ENCODE peak calls at places on chromosomes 6 and 20, in seven cellular contexts. Z is stomach, G is right lobe of liver, D is glutamatergic neuron, N is colonic mucosa, I is RWPE1, P is AG10803. V is an unnamed sample.
A peak's percentile ranks its signal among the peaks of the same experiment; 100 is the strongest.

GRCh38 chr6:56334937-56335336 is 87.6 kb upstream of the COL21A1 start:
- DNase-seq in Z (no peak), N (no peak), D (no peak), I (peak; percentile 23), P (peak; percentile 67), G (no peak), V (no peak)

GRCh38 chr20:17772005-17772343 is 72.2 kb downstream of the BANF2 start:
- DNase-seq in G (no peak), Z (no peak), N (no peak), I (no peak), D (no peak), P (no peak), V (no peak)

GRCh38 chr6:13653296-13653695 is 38.2 kb downstream of the NOL7 start:
- DNase-seq in P (no peak), Z (no peak), D (no peak), N (no peak), G (no peak), I (no peak), V (no peak)

GRCh38 chr20:21134883-21135493 is 9.1 kb downstream of the KIZ start:
- DNase-seq in Z (no peak), D (no peak), P (no peak), I (no peak), G (no peak), N (no peak), V (no peak)

GRCh38 chr20:44280387-44280786 is 30.6 kb downstream of the FITM2 start:
- DNase-seq in G (no peak), D (no peak), N (no peak), I (no peak), P (no peak), Z (no peak), V (no peak)

GRCh38 chr6:13268914-13269532 is 59.3 kb downstream of the TBC1D7 start:
- DNase-seq in I (peak; percentile 68), D (no peak), N (no peak), Z (no peak), G (no peak), P (peak; percentile 87), V (no peak)

GRCh38 chr20:45892049-45892816 is 1.1 kb downstream of the CTSA start:
- DNase-seq in I (peak; percentile 66), N (peak; percentile 57), G (no peak), D (no peak), Z (peak; percentile 28), P (peak; percentile 34), V (peak; percentile 58)

GRCh38 chr6:149169761-149170359 is 147.7 kb upstream of the TAB2 start:
- DNase-seq in P (no peak), G (no peak), D (no peak), I (no peak), Z (no peak), N (no peak), V (no peak)

GRCh38 chr20:44019638-44020335 is 105.1 kb downstream of the TOX2 start:
- DNase-seq in P (peak; percentile 13), G (no peak), I (no peak), Z (no peak), D (no peak), N (no peak), V (no peak)

GRCh38 chr6:156917213-156917612 is 140.0 kb downstream of the ARID1B start:
- DNase-seq in Z (no peak), D (no peak), N (no peak), P (no peak), G (no peak), I (no peak), V (no peak)

GRCh38 chr6:15441215-15441868 is 195.5 kb downstream of the JARID2 start:
- DNase-seq in D (peak; percentile 43), I (peak; percentile 84), P (peak; percentile 81), Z (no peak), N (peak; percentile 55), G (no peak), V (no peak)

GRCh38 chr6:153302133-153302532 is 171.1 kb upstream of the RGS17 start:
- DNase-seq in D (no peak), I (no peak), Z (no peak), N (no peak), G (no peak), P (no peak), V (no peak)

GRCh38 chr6:29631860-29632731 is 887 bp downstream of the GABBR1 start:
- DNase-seq in D (peak; percentile 78), N (peak; percentile 67), I (peak; percentile 45), Z (peak; percentile 54), P (peak; percentile 63), G (peak; percentile 64), V (peak; percentile 90)

GRCh38 chr6:40906759-40907158 is 132.3 kb downstream of the UNC5CL start:
- DNase-seq in P (peak; percentile 33), N (no peak), Z (no peak), I (peak; percentile 90), D (no peak), G (no peak), V (no peak)

GRCh38 chr20:57704245-57704644 is 5.6 kb downstream of the PMEPA1 start:
- DNase-seq in D (no peak), Z (no peak), G (no peak), P (no peak), N (no peak), I (no peak), V (no peak)

GRCh38 chr6:168016176-168016620 is 18.7 kb downstream of the KIF25 start:
- DNase-seq in D (no peak), N (no peak), I (no peak), P (no peak), G (no peak), Z (no peak), V (no peak)

GRCh38 chr6:42316390-42316970 is 98.8 kb upstream of the MRPS10 start:
- DNase-seq in D (no peak), I (no peak), Z (no peak), P (peak; percentile 62), G (no peak), N (peak; percentile 77), V (peak; percentile 2)

GRCh38 chr20:3645309-3646066 is 17.7 kb downstream of the GFRA4 start:
- DNase-seq in N (no peak), Z (no peak), P (no peak), G (no peak), I (no peak), D (no peak), V (no peak)

GRCh38 chr6:144264270-144265060 is 20.7 kb upstream of the UTRN start:
- DNase-seq in G (no peak), I (peak; percentile 90), D (no peak), N (no peak), Z (no peak), P (peak; percentile 92), V (no peak)

GRCh38 chr20:59939052-59939878 is 840 bp downstream of the PPP1R3D start:
- DNase-seq in G (peak; percentile 62), P (no peak), D (peak; percentile 42), Z (no peak), N (peak; percentile 25), I (peak; percentile 41), V (peak; percentile 78)

GRCh38 chr20:46202758-46203509 is 84.8 kb downstream of the CD40 start:
- DNase-seq in P (no peak), D (no peak), Z (no peak), I (no peak), N (peak; percentile 28), G (no peak), V (no peak)

GRCh38 chr6:32932132-32932868 is 8.5 kb downstream of the HLA-DMB start:
- DNase-seq in Z (no peak), N (no peak), I (no peak), P (peak; percentile 72), D (no peak), G (no peak), V (no peak)

GRCh38 chr6:71886184-71887005 is at the start of gene RIMS1:
- DNase-seq in N (no peak), D (peak; percentile 87), G (peak; percentile 47), Z (no peak), I (no peak), P (peak; percentile 33), V (peak; percentile 61)

DNA sequence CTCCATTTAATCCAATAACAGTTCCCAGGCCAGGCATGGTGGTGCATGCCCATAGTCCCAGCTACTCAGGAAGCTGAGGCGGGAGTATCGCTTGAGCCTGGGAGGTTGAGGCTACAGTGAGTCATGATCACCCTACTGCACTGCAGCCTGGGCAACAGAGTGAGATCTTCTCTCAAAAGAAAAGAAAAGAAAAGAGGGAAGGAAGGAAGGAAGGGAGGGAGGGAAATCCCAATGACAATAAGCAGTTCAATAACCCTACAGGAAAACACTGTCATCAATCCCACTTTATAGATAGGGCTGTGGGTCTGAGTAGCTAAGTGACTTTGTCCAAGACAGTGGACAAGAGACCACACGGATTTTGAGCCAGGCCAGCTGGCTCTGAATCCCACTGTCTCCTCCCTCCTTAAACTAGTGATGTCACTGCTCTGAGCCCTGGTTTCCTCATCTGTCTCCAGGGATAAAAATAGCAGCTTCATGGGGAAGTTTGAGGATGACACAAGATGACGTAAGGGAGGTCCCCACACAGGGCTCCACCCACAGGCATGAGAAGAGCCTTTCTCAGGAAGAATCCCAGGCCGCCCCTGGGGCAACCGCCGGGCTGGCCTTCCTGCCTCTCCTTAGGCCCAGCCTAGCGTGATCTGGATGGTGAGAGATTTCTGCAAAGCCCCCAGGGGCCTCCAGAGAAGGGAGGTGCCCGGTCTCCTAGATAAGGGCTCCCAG is 7.2 kb upstream of the TRIB3 start:
- DNase-seq in D (peak; percentile 46), G (no peak), I (peak; percentile 71), Z (no peak), P (peak; percentile 72), N (no peak), V (peak; percentile 76)
- TF ChIP-seq CTCF in D (no peak), G (no peak), I (no peak), Z (no peak), P (no peak), N (no peak), V (no peak)

GRCh38 chr20:11585752-11586352 is 331.8 kb upstream of the BTBD3 start:
- DNase-seq in I (peak; percentile 9), Z (no peak), P (peak; percentile 2), N (no peak), D (no peak), G (no peak), V (no peak)
- TF ChIP-seq CTCF in I (peak; percentile 42), Z (no peak), P (peak; percentile 45), N (no peak), D (peak; percentile 67), G (peak; percentile 39), V (peak; percentile 25)

GRCh38 chr6:46129634-46130505 is at the start of gene ENPP4:
- DNase-seq in N (peak; percentile 89), I (peak; percentile 100), D (peak; percentile 83), G (peak; percentile 94), Z (peak; percentile 91), P (peak; percentile 53), V (peak; percentile 96)
- TF ChIP-seq CTCF in N (no peak), I (no peak), D (no peak), G (no peak), Z (no peak), P (no peak), V (no peak)

DNA sequence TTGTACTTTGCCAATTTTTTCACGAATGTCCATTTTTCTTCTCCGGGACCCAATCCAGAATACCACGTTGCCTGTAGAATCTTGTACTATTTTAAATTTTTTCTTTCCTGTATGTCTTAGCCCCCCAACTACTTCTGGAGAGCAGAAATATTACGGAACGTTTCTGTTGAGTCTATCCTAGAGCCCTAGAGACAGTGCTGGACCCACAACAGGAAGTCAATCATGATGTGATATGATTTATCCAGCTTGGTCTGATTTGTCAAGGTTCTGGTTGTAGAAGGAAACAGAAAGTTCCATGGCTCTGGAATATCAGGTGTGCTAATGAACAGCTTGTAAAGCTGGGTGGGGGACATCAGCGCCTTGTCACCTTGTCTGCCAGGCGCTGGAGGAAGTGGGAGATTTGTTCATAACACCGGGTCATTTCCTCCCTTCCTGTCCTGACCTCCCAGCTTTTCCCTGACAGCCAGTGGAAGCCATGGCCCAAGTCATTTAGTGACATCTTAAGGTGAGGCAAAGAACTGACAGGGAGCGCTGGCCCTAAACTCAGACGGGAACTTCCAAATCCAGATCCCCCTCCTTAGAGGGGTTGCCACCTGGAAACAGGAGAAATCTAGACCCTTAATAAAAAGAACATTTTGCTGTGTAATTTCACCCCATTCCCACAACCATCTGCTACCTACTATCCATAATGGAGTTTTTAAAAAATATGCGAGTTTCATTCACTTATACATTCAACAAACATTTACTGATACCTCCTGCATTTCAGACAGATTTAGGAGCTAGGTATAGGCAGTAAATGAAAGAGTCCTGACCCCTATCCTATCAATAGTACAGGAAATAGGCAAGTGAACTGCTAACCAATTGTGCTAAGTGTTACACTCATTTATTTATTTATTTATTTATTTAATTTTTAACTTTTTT is 130.5 kb downstream of the ZFP64 start:
- DNase-seq in N (peak; percentile 20), I (peak; percentile 33), Z (no peak), D (no peak), P (peak; percentile 43), G (no peak), V (no peak)
- TF ChIP-seq CTCF in N (peak; percentile 39), I (peak; percentile 57), Z (no peak), D (no peak), P (peak; percentile 48), G (no peak), V (no peak)

V was measured in kidney.